ENCODE peak calls at places on chromosomes 11 and 22, in nine cellular contexts. Q, V, T, L, I, C, O, H and P are unnamed samples.

GRCh38 chr11:126878892-126879291 is 121.7 kb downstream of the KIRREL3 start:
- DNase-seq in Q (no peak), V (no peak), T (no peak), L (no peak), I (no peak), C (no peak), O (no peak), H (no peak), P (no peak)

GRCh38 chr11:73866095-73866579 is 10.5 kb downstream of the COA4 start:
- DNase-seq in Q (no peak), V (no peak), T (no peak), L (no peak), I (no peak), C (peak), O (no peak), H (peak), P (no peak)

GRCh38 chr22:39205344-39206021 is 39.3 kb downstream of the PDGFB start:
- DNase-seq in Q (peak), V (peak), T (no peak), L (peak), I (no peak), C (peak), O (peak), H (peak), P (no peak)

GRCh38 chr11:58711832-58712231 is 19.9 kb downstream of the GLYAT start:
- DNase-seq in Q (no peak), V (no peak), T (no peak), L (no peak), I (no peak), C (no peak), O (no peak), H (no peak), P (no peak)

GRCh38 chr22:35452351-35452781 is 52.4 kb downstream of the MCM5 start:
- DNase-seq in Q (peak), V (no peak), T (no peak), L (no peak), I (no peak), C (no peak), O (no peak), H (no peak), P (no peak)

GRCh38 chr11:122180435-122180834 is 64.4 kb upstream of the BLID start:
- DNase-seq in Q (no peak), V (peak), T (no peak), L (no peak), I (no peak), C (peak), O (peak), H (peak), P (peak)

GRCh38 chr22:24240381-24240780 is 4.5 kb downstream of the GGT5 start:
- DNase-seq in Q (no peak), V (no peak), T (no peak), L (peak), I (no peak), C (no peak), O (no peak), H (no peak), P (no peak)

GRCh38 chr11:20489948-20490347 is 102.4 kb downstream of the PRMT3 start:
- DNase-seq in Q (no peak), V (no peak), T (no peak), L (no peak), I (no peak), C (no peak), O (no peak), H (no peak), P (no peak)

GRCh38 chr11:2928605-2929510 is at the start of gene PHLDA2:
- DNase-seq in Q (peak), V (peak), T (peak), L (peak), I (no peak), C (peak), O (peak), H (peak), P (peak)

GRCh38 chr11:64092119-64092760 is 56.5 kb downstream of the FLRT1 start:
- DNase-seq in Q (peak), V (no peak), T (no peak), L (no peak), I (no peak), C (no peak), O (no peak), H (no peak), P (no peak)

GRCh38 chr11:110479445-110480101 is 49.8 kb downstream of the FDX1 start:
- DNase-seq in Q (no peak), V (no peak), T (no peak), L (no peak), I (no peak), C (peak), O (no peak), H (peak), P (peak)

GRCh38 chr11:126352934-126353801 is 2.3 kb upstream of the ST3GAL4 start:
- DNase-seq in Q (no peak), V (peak), T (no peak), L (no peak), I (no peak), C (peak), O (no peak), H (peak), P (no peak)

GRCh38 chr11:6640036-6640984 is 15.3 kb downstream of the DCHS1 start:
- DNase-seq in Q (no peak), V (no peak), T (no peak), L (peak), I (no peak), C (no peak), O (no peak), H (no peak), P (no peak)

GRCh38 chr22:34997921-34998320 is 68.0 kb upstream of the ISX start:
- DNase-seq in Q (no peak), V (no peak), T (no peak), L (no peak), I (no peak), C (no peak), O (no peak), H (no peak), P (no peak)

GRCh38 chr22:48757581-48757980 is 1070.1 kb downstream of the BRD1 start:
- DNase-seq in Q (peak), V (no peak), T (no peak), L (peak), I (no peak), C (no peak), O (no peak), H (no peak), P (no peak)

GRCh38 chr11:62150887-62151736 is 27.3 kb downstream of the INCENP start:
- DNase-seq in Q (no peak), V (no peak), T (no peak), L (no peak), I (no peak), C (no peak), O (no peak), H (no peak), P (no peak)

GRCh38 chr11:126063510-126063858 is 818 bp upstream of the CDON start:
- DNase-seq in Q (no peak), V (no peak), T (no peak), L (no peak), I (no peak), C (no peak), O (no peak), H (no peak), P (no peak)

GRCh38 chr11:73469401-73469800 is 93.2 kb downstream of the RELT start:
- DNase-seq in Q (no peak), V (no peak), T (no peak), L (no peak), I (no peak), C (no peak), O (no peak), H (no peak), P (no peak)

GRCh38 chr11:99370557-99371200 is 349.9 kb downstream of the CNTN5 start:
- DNase-seq in Q (no peak), V (peak), T (peak), L (peak), I (no peak), C (peak), O (no peak), H (peak), P (peak)

GRCh38 chr11:24496728-24497396 is at the start of gene LUZP2:
- DNase-seq in Q (peak), V (no peak), T (no peak), L (peak), I (no peak), C (peak), O (no peak), H (peak), P (no peak)

GRCh38 chr11:86108890-86109638 is 40.2 kb upstream of the PICALM start:
- DNase-seq in Q (no peak), V (no peak), T (no peak), L (no peak), I (no peak), C (no peak), O (no peak), H (no peak), P (no peak)

GRCh38 chr11:10305262-10305963 is 540 bp downstream of the ADM start:
- DNase-seq in Q (peak), V (peak), T (no peak), L (peak), I (no peak), C (peak), O (no peak), H (no peak), P (no peak)

GRCh38 chr22:37306494-37306829 is 24.2 kb downstream of the CYTH4 start:
- DNase-seq in Q (no peak), V (no peak), T (no peak), L (no peak), I (no peak), C (no peak), O (no peak), H (no peak), P (no peak)

GRCh38 chr22:48857202-48857805 is 970.4 kb downstream of the BRD1 start:
- DNase-seq in Q (no peak), V (no peak), T (no peak), L (peak), I (no peak), C (no peak), O (no peak), H (no peak), P (no peak)

GRCh38 chr11:72591785-72592490 is 82.3 kb downstream of the PDE2A start:
- DNase-seq in Q (no peak), V (no peak), T (no peak), L (no peak), I (no peak), C (no peak), O (no peak), H (no peak), P (no peak)

GRCh38 chr22:26642465-26643367 is 14.7 kb upstream of the MIAT start:
- DNase-seq in Q (peak), V (no peak), T (peak), L (no peak), I (no peak), C (peak), O (no peak), H (peak), P (no peak)

GRCh38 chr11:124470516-124471231 is 25.2 kb upstream of the OR8B8 start:
- DNase-seq in Q (no peak), V (no peak), T (peak), L (no peak), I (no peak), C (no peak), O (no peak), H (no peak), P (no peak)

GRCh38 chr11:44189986-44190882 is 94.8 kb downstream of the EXT2 start:
- DNase-seq in Q (no peak), V (no peak), T (no peak), L (no peak), I (no peak), C (no peak), O (no peak), H (no peak), P (no peak)

GRCh38 chr11:110629594-110629993 is 82.6 kb downstream of the ARHGAP20 start:
- DNase-seq in Q (peak), V (no peak), T (no peak), L (no peak), I (no peak), C (no peak), O (no peak), H (no peak), P (no peak)

GRCh38 chr11:64925536-64926449 is 1.3 kb downstream of the PPP2R5B start:
- DNase-seq in Q (no peak), V (no peak), T (no peak), L (no peak), I (no peak), C (no peak), O (no peak), H (no peak), P (no peak)

GRCh38 chr22:39932918-39933649 is 27.1 kb upstream of the TMA7B start:
- DNase-seq in Q (no peak), V (peak), T (no peak), L (no peak), I (no peak), C (no peak), O (peak), H (no peak), P (no peak)

GRCh38 chr11:112504056-112504455 is 243.4 kb upstream of the PLET1 start:
- DNase-seq in Q (no peak), V (no peak), T (no peak), L (no peak), I (no peak), C (peak), O (no peak), H (no peak), P (no peak)

GRCh38 chr22:39243443-39244072 is 1.2 kb downstream of the PDGFB start:
- DNase-seq in Q (no peak), V (peak), T (no peak), L (no peak), I (no peak), C (no peak), O (no peak), H (no peak), P (no peak)

GRCh38 chr11:32751381-32751780 is 43.1 kb downstream of the CCDC73 start:
- DNase-seq in Q (no peak), V (no peak), T (no peak), L (no peak), I (no peak), C (no peak), O (no peak), H (no peak), P (no peak)

GRCh38 chr11:122711831-122712378 is 56.4 kb downstream of the UBASH3B start:
- DNase-seq in Q (no peak), V (no peak), T (no peak), L (no peak), I (no peak), C (peak), O (no peak), H (peak), P (no peak)

GRCh38 chr11:86214710-86215109 is 29.8 kb upstream of the EED start:
- DNase-seq in Q (no peak), V (no peak), T (no peak), L (no peak), I (no peak), C (no peak), O (no peak), H (no peak), P (no peak)

GRCh38 chr22:35598396-35598710 is 18.8 kb downstream of the MB start:
- DNase-seq in Q (no peak), V (no peak), T (no peak), L (no peak), I (no peak), C (no peak), O (no peak), H (no peak), P (no peak)

GRCh38 chr11:62881579-62882427 is 1.1 kb downstream of the SLC3A2 start:
- DNase-seq in Q (peak), V (peak), T (peak), L (peak), I (peak), C (peak), O (peak), H (peak), P (peak)

GRCh38 chr11:69156673-69157155 is 979 bp downstream of the SMIM38 start:
- DNase-seq in Q (peak), V (no peak), T (no peak), L (no peak), I (no peak), C (peak), O (no peak), H (no peak), P (no peak)

GRCh38 chr11:69157822-69158231 is 2.1 kb downstream of the SMIM38 start:
- DNase-seq in Q (no peak), V (no peak), T (no peak), L (no peak), I (no peak), C (no peak), O (no peak), H (no peak), P (no peak)

GRCh38 chr11:69156218-69156639 is 494 bp downstream of the SMIM38 start:
- DNase-seq in Q (no peak), V (no peak), T (no peak), L (no peak), I (no peak), C (no peak), O (no peak), H (no peak), P (no peak)

GRCh38 chr11:69158301-69159152 is 2.8 kb downstream of the SMIM38 start:
- DNase-seq in Q (no peak), V (no peak), T (no peak), L (no peak), I (no peak), C (no peak), O (no peak), H (no peak), P (no peak)

DNA sequence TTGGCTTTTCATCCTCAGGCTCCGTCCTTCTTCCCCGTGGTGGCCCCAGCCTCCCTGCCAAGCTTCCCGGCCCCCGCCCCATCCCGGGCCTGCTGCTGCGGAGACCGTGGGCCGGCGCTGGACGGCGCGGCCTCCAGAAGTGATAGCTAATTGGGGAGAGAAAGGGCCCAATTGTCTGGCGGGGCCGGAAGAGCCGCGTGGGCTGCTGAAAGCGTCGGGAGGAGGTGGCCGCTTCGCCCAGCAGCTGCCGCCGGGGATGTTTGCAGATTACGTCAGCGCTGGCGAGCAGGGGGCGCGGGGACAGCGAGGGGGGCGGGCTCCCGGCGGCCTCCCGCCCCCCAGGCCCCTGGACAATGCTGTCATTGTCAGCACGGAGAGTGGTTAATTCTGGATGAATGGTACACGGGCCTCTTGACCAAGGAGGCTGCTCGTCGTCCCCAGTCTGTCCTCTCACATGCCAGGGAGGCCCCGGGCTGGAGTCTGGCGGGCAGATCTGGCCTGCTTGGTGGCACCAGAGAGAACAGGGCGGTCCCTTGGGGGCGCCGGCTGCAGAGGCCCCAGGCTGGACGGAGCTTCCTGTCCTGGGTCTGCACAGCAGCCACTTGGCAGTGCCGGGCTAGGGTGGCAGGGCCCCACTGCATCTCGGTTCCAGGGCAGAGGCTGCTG is 1.6 kb downstream of the SMIM38 start:
- DNase-seq in Q (no peak), V (no peak), T (peak), L (no peak), I (no peak), C (peak), O (no peak), H (peak), P (no peak)
- H3K4me3 ChIP-seq in Q (peak), V (no peak), T (no peak), L (no peak), I (peak), C (no peak), O (no peak), H (no peak), P (no peak)

DNA sequence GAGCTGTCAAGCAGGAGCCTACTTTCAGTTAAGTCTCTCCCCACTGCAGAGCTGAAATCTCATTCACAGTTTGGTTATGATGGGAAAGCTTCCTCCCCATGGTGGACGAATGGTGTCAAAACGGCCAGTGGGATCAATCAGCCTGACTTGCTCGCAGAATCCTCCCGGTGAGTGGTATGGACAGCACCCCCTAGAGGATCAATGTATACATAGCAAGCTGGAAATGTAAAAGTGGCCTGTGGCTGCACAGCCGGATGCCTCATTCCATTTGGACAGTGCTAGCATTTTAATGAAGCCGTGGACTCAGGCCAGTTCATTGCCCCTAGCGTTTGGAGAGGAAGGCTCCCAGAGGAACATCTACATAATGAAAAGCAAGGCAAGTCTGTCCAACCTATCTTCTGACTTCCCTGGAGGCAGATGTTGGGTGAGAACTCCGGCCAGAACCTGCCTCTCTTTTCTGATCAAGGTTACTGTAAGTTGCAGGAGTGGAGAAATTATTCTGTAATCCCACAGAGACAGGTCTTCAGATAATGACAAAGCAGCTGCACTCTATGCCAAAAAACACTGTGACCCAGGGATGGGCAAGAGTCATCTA is 942.3 kb downstream of the NTM start:
- DNase-seq in Q (no peak), V (peak), T (no peak), L (no peak), I (no peak), C (peak), O (no peak), H (peak), P (no peak)
- TF ChIP-seq CTCF in Q (peak), V (no peak), T (peak), L (peak), I (no peak), C (peak), O (no peak), H (peak), P (peak)

GRCh38 chr11:114057605-114058004 is 1.9 kb upstream of the ZBTB16 start:
- DNase-seq in Q (no peak), V (no peak), T (no peak), L (no peak), I (no peak), C (no peak), O (no peak), H (no peak), P (no peak)
- H3K27ac ChIP-seq in Q (peak), V (no peak), T (peak), L (no peak), I (no peak), C (no peak), O (no peak), H (no peak), P (no peak)

GRCh38 chr11:67585911-67586310 is 2.3 kb downstream of the GSTP1 start:
- DNase-seq in Q (no peak), V (no peak), T (no peak), L (no peak), I (no peak), C (no peak), O (no peak), H (no peak), P (no peak)

GRCh38 chr11:67584205-67584880 is 731 bp downstream of the GSTP1 start:
- DNase-seq in Q (peak), V (no peak), T (peak), L (peak), I (peak), C (peak), O (no peak), H (peak), P (no peak)

GRCh38 chr11:67586568-67587250 is 3.1 kb downstream of the GSTP1 start:
- DNase-seq in Q (no peak), V (no peak), T (no peak), L (no peak), I (no peak), C (no peak), O (no peak), H (no peak), P (no peak)

GRCh38 chr11:67583319-67584204 is at the start of gene GSTP1:
- DNase-seq in Q (peak), V (peak), T (peak), L (peak), I (peak), C (peak), O (peak), H (peak), P (peak)

GRCh38 chr11:67584881-67585873 is 1.6 kb downstream of the GSTP1 start:
- DNase-seq in Q (no peak), V (no peak), T (no peak), L (peak), I (no peak), C (no peak), O (no peak), H (no peak), P (no peak)
- H3K4me3 ChIP-seq in Q (peak), V (peak), T (peak), L (peak), I (peak), C (peak), O (peak), H (peak), P (peak)